ENCODE peak calls at places on chromosomes 7 and 10, in nine cellular contexts. L is suprapubic skin, A is body of pancreas, Z is sigmoid colon, K is prostate gland, B is adrenal gland, O is tibial nerve, X is ovary, H is heart left ventricle. P is an unnamed sample.

GRCh38 chr7:22732556-22733126 is 5.6 kb downstream of the IL6 start:
- DNase-seq in Z (no peak), B (no peak), L (no peak), H (no peak), X (no peak), K (no peak), O (no peak), A (no peak), P (no peak)

GRCh38 chr10:119319920-119320258 is 112.5 kb downstream of the GRK5 start:
- DNase-seq in K (no peak), B (no peak), A (no peak), Z (no peak), X (no peak), L (no peak), O (no peak), H (no peak), P (no peak)

GRCh38 chr10:50224330-50224952 is 26.9 kb downstream of the ASAH2 start:
- DNase-seq in H (no peak), Z (no peak), L (no peak), X (no peak), B (peak), O (no peak), K (peak), A (peak), P (peak)

GRCh38 chr10:69009360-69009759 is 20.8 kb downstream of the KIFBP start:
- DNase-seq in L (no peak), X (no peak), B (no peak), A (no peak), H (no peak), O (no peak), Z (no peak), K (no peak), P (no peak)

GRCh38 chr10:29734980-29735627 is 100.3 kb upstream of the SVIL start:
- DNase-seq in Z (peak), X (peak), K (peak), A (peak), B (peak), L (peak), O (peak), H (peak), P (peak)

GRCh38 chr7:130394421-130395188 is 14.3 kb downstream of the CPA1 start:
- DNase-seq in A (no peak), K (no peak), Z (no peak), O (no peak), B (no peak), L (no peak), X (no peak), H (no peak), P (no peak)

GRCh38 chr7:11235491-11235890 is 261.8 kb downstream of the PHF14 start:
- DNase-seq in K (no peak), B (no peak), A (no peak), O (no peak), H (no peak), X (no peak), L (no peak), Z (no peak), P (no peak)

GRCh38 chr10:69446650-69447151 is 4.6 kb upstream of the TSPAN15 start:
- DNase-seq in A (no peak), K (peak), O (no peak), X (no peak), H (no peak), Z (peak), B (no peak), L (no peak), P (peak)

GRCh38 chr10:128553755-128554154 is 427.5 kb upstream of the MKI67 start:
- DNase-seq in A (no peak), L (no peak), X (no peak), B (no peak), K (peak), Z (no peak), O (no peak), H (no peak), P (no peak)

GRCh38 chr10:133262696-133263095 is 14.0 kb downstream of the ADAM8 start:
- DNase-seq in L (no peak), A (peak), O (no peak), K (no peak), X (no peak), H (no peak), B (no peak), Z (no peak), P (no peak)

GRCh38 chr10:133263674-133264073 is 13.0 kb downstream of the ADAM8 start:
- DNase-seq in L (no peak), H (no peak), B (no peak), Z (no peak), O (no peak), X (no peak), A (no peak), K (no peak), P (no peak)

GRCh38 chr10:133259603-133259992 is 17.1 kb downstream of the ADAM8 start:
- DNase-seq in H (no peak), X (no peak), B (no peak), O (no peak), K (no peak), L (no peak), A (no peak), Z (no peak), P (peak)

GRCh38 chr10:133260895-133261725 is 15.6 kb downstream of the ADAM8 start:
- DNase-seq in H (peak), L (no peak), O (no peak), K (peak), Z (peak), B (peak), A (peak), X (peak), P (peak)

GRCh38 chr10:133261726-133262325 is 14.8 kb downstream of the ADAM8 start:
- DNase-seq in Z (peak), B (peak), O (peak), X (peak), L (peak), K (peak), H (peak), A (peak), P (peak)
- TF ChIP-seq POLR2A in Z (no peak), B (peak), O (peak), X (peak), L (no peak), K (peak), H (peak), A (no peak), P (no peak)

GRCh38 chr7:19117081-19117869 is at the start of gene TWIST1:
- DNase-seq in O (peak), A (peak), H (peak), B (peak), Z (peak), X (peak), L (peak), K (no peak), P (peak)
- TF ChIP-seq POLR2A in O (peak), A (no peak), H (no peak), B (peak), Z (no peak), X (no peak), L (no peak), K (no peak), P (peak)

GRCh38 chr7:54904130-54904529 is 114.7 kb upstream of the EGFR start:
- DNase-seq in A (no peak), L (no peak), H (no peak), X (no peak), K (no peak), O (no peak), Z (no peak), B (peak), P (peak)

GRCh38 chr7:54897891-54898290 is 120.9 kb upstream of the EGFR start:
- DNase-seq in L (no peak), A (no peak), O (no peak), H (no peak), B (no peak), K (no peak), Z (no peak), X (no peak), P (no peak)

GRCh38 chr7:54901840-54902239 is 117.0 kb upstream of the EGFR start:
- DNase-seq in H (no peak), A (no peak), L (no peak), X (no peak), K (no peak), B (no peak), O (no peak), Z (no peak), P (no peak)

GRCh38 chr7:54898659-54899340 is 120.0 kb upstream of the EGFR start:
- DNase-seq in L (no peak), O (no peak), X (no peak), K (no peak), Z (peak), B (peak), A (peak), H (no peak), P (no peak)
- TF ChIP-seq POLR2A in L (no peak), O (no peak), X (no peak), K (no peak), Z (no peak), B (no peak), A (no peak), H (no peak), P (no peak)

GRCh38 chr10:43458227-43458626 is 21.3 kb downstream of the ZNF487 start:
- DNase-seq in X (no peak), Z (no peak), L (no peak), B (no peak), O (no peak), H (no peak), A (no peak), K (no peak), P (no peak)

GRCh38 chr10:43452356-43452914 is 15.5 kb downstream of the ZNF487 start:
- DNase-seq in L (no peak), B (no peak), A (no peak), Z (no peak), H (no peak), K (no peak), X (no peak), O (no peak), P (no peak)

GRCh38 chr10:43448742-43449141 is 11.8 kb downstream of the ZNF487 start:
- DNase-seq in X (no peak), Z (no peak), K (no peak), B (no peak), O (no peak), H (no peak), L (no peak), A (no peak), P (no peak)

DNA sequence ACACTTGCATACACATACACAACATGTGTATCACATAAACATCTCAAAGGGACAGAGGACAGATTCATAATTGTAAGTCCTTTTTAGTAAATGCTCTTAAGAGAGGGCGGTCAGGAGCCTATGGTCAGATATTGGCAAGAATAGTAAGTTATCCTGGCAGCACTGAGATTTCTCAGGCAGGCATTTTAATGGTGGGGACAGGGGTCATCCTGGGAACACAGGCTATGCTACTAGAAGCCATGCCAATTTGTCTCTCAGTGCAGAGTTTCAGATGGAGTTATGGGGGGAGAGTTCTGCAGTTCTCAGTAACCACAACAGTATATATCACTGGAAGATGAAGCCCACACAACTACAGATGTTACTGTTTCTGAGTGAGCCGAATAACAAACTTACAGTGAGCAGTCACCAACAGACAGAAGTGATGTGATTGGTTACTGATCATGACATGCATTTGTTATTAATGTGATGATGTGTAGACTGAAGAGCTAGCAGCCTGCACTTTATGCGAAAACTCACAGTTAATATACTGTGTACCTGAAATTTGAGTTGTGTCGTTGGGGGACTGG is 16.4 kb downstream of the ZNF487 start:
- DNase-seq in Z (no peak), O (no peak), X (no peak), B (no peak), K (no peak), H (no peak), A (no peak), L (no peak), P (no peak)
- TF ChIP-seq POLR2A in Z (no peak), O (no peak), X (no peak), B (no peak), K (no peak), H (no peak), A (no peak), L (no peak), P (no peak)

GRCh38 chr7:44847509-44847919 is 373 bp downstream of the H2AZ2 start:
- DNase-seq in O (peak), B (peak), A (peak), H (peak), K (peak), L (peak), Z (peak), X (peak), P (peak)

GRCh38 chr7:44846816-44847508 is 925 bp downstream of the H2AZ2 start:
- DNase-seq in L (no peak), H (no peak), B (no peak), A (no peak), X (no peak), Z (no peak), O (no peak), K (no peak), P (no peak)

GRCh38 chr7:44845476-44845875 is 2.4 kb downstream of the H2AZ2 start:
- DNase-seq in L (no peak), K (no peak), H (no peak), X (no peak), Z (no peak), B (no peak), A (no peak), O (no peak), P (no peak)

GRCh38 chr7:44849277-44850210 is 1.7 kb upstream of the H2AZ2 start:
- DNase-seq in Z (no peak), L (no peak), O (no peak), X (no peak), K (no peak), A (no peak), B (no peak), H (no peak), P (no peak)

DNA sequence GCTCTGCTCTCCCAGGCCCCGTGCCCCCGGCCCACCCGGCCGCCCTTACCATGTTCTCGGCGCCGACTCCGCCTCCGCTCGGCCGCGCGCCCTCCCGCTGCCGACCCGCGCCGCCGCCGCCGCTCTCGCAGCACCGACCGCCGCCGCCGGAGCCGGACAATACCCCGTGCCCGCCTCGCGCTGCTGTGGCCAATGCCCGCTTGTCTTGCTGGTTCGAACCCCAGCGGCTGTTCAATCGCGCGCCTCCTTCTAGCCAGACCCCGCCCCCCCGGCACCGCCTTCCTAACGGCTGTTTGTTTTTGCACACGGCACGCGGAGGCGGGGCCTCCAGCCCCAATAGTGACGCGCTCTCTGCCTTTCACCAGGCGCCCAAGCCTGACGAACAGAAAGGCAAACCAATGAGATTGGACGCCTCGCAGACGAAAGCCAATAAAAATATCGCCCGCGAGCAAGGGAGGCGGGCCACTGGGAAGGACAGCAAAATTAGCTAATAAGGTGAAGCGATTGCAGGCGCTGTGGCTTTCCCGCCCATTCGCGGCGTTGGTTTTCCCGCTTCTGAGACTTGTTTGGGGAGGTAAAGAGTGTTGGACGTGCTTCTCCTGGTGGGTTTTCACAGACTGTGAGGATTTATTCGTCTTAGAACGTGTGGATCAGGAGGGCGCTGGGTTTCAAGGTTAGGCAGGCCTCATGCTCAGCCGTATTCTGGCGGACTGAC is at the start of gene H2AZ2:
- DNase-seq in Z (peak), O (peak), A (peak), K (peak), X (peak), L (peak), B (peak), H (peak), P (peak)
- TF ChIP-seq POLR2A in Z (peak), O (peak), A (peak), K (peak), X (peak), L (no peak), B (peak), H (peak), P (peak)

DNA sequence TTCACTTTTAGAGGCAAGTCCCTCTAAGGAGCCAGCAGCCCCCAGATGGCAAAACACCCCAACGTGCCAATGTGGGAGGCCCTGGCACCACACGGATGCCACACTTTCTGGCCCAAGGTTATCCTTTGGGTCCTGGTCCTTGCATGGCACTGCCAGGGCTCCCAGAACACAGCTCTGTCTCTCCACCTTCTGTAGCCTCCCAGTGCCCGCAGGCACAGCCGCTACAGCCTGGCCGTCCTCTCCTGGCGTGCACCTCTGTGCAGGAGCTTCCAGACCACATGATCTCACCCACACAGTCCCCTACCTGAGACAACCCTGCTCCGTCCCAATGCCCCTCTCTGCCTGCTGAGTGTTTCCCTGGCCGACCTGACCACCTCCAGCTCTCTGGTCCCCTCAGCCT is 215.0 kb downstream of the TNS3 start:
- DNase-seq in A (no peak), K (no peak), Z (no peak), H (no peak), L (no peak), X (no peak), B (no peak), O (no peak), P (no peak)
- TF ChIP-seq POLR2A in A (no peak), K (no peak), Z (no peak), H (no peak), L (no peak), X (no peak), B (no peak), O (no peak), P (no peak)